ENCODE peak calls at places on chromosomes 16 and 17, in six cellular contexts. X, F, W, L, Z and S are unnamed samples.
A peak's percentile ranks its signal among the peaks of the same experiment; 100 is the strongest.

GRCh38 chr17:7239091-7240027 is at the start of gene PHF23:
- DNase-seq in X (peak; percentile 94), F (peak; percentile 97), W (peak; percentile 99), L (peak; percentile 97), Z (peak; percentile 83), S (peak; percentile 96)

GRCh38 chr17:80768936-80769335 is 222.7 kb upstream of the CHMP6 start:
- DNase-seq in X (no peak), F (no peak), W (no peak), L (no peak), Z (no peak), S (no peak)

GRCh38 chr17:43406676-43407645 is 8.2 kb downstream of the ARL4D start:
- DNase-seq in X (no peak), F (no peak), W (no peak), L (no peak), Z (no peak), S (no peak)

GRCh38 chr16:81036751-81037350 is 1.2 kb downstream of the ATMIN start:
- DNase-seq in X (no peak), F (peak; percentile 6), W (no peak), L (no peak), Z (no peak), S (no peak)

GRCh38 chr17:43351686-43352085 is 47.1 kb upstream of the ARL4D start:
- DNase-seq in X (no peak), F (no peak), W (no peak), L (no peak), Z (no peak), S (no peak)

GRCh38 chr17:70270554-70270953 is 101.2 kb downstream of the KCNJ2 start:
- DNase-seq in X (no peak), F (no peak), W (no peak), L (no peak), Z (no peak), S (no peak)

GRCh38 chr16:642189-643049 is 791 bp downstream of the MCRIP2 start:
- DNase-seq in X (peak; percentile 73), F (peak; percentile 60), W (no peak), L (no peak), Z (peak; percentile 82), S (no peak)

GRCh38 chr17:76404976-76405563 is 20.7 kb downstream of the SPHK1 start:
- DNase-seq in X (no peak), F (no peak), W (no peak), L (no peak), Z (no peak), S (no peak)

GRCh38 chr17:17724991-17725852 is 44.0 kb downstream of the RAI1 start:
- DNase-seq in X (peak; percentile 67), F (no peak), W (no peak), L (no peak), Z (no peak), S (no peak)

GRCh38 chr16:31474778-31475738 is 3.1 kb downstream of the TGFB1I1 start:
- DNase-seq in X (no peak), F (no peak), W (no peak), L (no peak), Z (no peak), S (no peak)

GRCh38 chr16:58037365-58038057 is 12.0 kb downstream of the MMP15 start:
- DNase-seq in X (no peak), F (no peak), W (no peak), L (no peak), Z (no peak), S (no peak)

GRCh38 chr16:84834403-84834772 is 14.6 kb downstream of the CRISPLD2 start:
- DNase-seq in X (no peak), F (no peak), W (no peak), L (no peak), Z (no peak), S (no peak)

GRCh38 chr16:56245197-56245596 is 53.9 kb downstream of the GNAO1 start:
- DNase-seq in X (no peak), F (no peak), W (no peak), L (no peak), Z (no peak), S (no peak)

GRCh38 chr17:1231456-1231855 is 38.8 kb upstream of the BHLHA9 start:
- DNase-seq in X (no peak), F (no peak), W (no peak), L (no peak), Z (no peak), S (no peak)

GRCh38 chr17:607341-608060 is 107.1 kb downstream of the VPS53 start:
- DNase-seq in X (no peak), F (no peak), W (no peak), L (no peak), Z (no peak), S (no peak)

GRCh38 chr16:5416013-5416412 is 318.4 kb upstream of the EEF2KMT start:
- DNase-seq in X (no peak), F (no peak), W (no peak), L (no peak), Z (no peak), S (no peak)

GRCh38 chr17:48773245-48773644 is 43.8 kb downstream of the TTLL6 start:
- DNase-seq in X (no peak), F (no peak), W (no peak), L (no peak), Z (no peak), S (no peak)

GRCh38 chr17:50028207-50029120 is 27.4 kb upstream of the ITGA3 start:
- DNase-seq in X (no peak), F (no peak), W (no peak), L (no peak), Z (no peak), S (peak; percentile 18)

GRCh38 chr16:67391424-67392300 is 1.6 kb downstream of the TPPP3 start:
- DNase-seq in X (no peak), F (no peak), W (no peak), L (no peak), Z (no peak), S (no peak)

GRCh38 chr17:2087597-2088211 is 32.8 kb downstream of the HIC1 start:
- DNase-seq in X (no peak), F (no peak), W (no peak), L (peak; percentile 79), Z (no peak), S (no peak)

GRCh38 chr16:29147710-29148425 is 163.0 kb downstream of the LAT start:
- DNase-seq in X (no peak), F (no peak), W (no peak), L (no peak), Z (no peak), S (no peak)

GRCh38 chr17:60579090-60579489 is 20.9 kb upstream of the PPM1D start:
- DNase-seq in X (no peak), F (no peak), W (no peak), L (no peak), Z (no peak), S (no peak)

GRCh38 chr16:3434373-3434772 is 8.9 kb downstream of the ZNF597 start:
- DNase-seq in X (no peak), F (no peak), W (no peak), L (no peak), Z (no peak), S (no peak)

DNA sequence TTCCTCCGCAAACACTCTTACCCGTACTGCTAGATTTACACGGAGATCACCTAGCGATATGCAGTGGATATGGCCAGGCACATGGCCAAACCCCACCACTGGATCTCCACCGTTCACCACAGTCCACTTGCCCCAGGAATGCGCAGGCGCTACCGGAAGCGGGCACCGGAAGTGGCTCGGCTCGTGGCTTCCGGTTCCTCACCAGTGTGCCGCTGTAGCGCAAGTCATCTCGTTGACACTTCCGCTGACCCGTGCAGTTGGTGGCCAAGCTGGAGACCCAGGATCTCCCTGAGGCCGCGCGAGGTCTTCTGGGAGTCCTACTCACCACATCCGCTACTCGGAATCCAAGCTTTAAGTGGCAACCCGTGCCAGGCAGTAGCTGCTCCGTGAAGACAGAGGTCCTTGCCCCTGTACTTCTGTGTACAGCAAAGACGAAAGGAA is 11.5 kb downstream of the ZNF597 start:
- DNase-seq in X (no peak), F (no peak), W (no peak), L (no peak), Z (peak; percentile 65), S (no peak)
- TF ChIP-seq ZNF274 in X (no peak), F (no peak), W (no peak), L (no peak), Z (no peak), S (no peak)

GRCh38 chr17:39667262-39668140 is 752 bp upstream of the PNMT start:
- DNase-seq in X (peak; percentile 74), F (no peak), W (no peak), L (no peak), Z (peak; percentile 92), S (no peak)
- H3K4me3 ChIP-seq in X (peak overlapping the region; percentile 34), F (peak overlapping the region; percentile 24), W (no peak overlapping the region), L (no peak overlapping the region), Z (peak overlapping the region; percentile 51), S (peak overlapping the region; percentile 29)

DNA sequence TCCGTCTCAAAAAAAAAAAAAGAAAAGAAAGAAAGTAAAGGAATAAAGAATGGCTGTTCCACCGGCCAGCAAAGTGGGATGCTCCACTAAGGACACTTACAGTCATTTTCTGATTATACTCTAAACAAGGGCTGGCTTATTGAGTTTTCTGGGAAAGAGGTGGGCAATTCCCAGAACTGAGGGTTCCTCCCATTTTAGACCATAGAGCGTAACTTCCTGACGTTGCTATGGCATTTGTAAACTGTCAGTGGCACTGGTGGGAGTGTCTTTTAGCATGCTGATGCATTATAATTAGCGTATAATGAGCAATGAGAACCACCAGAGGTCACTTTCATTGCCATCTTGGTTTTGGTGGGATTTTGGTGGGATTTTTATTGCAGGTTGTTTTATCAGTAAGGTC is 58.0 kb downstream of the PIGL start:
- DNase-seq in X (no peak), F (no peak), W (no peak), L (no peak), Z (no peak), S (no peak)
- TF ChIP-seq ZNF274 in X (no peak), F (no peak), W (no peak), L (no peak), Z (no peak), S (no peak)

GRCh38 chr17:29138184-29138955 is 41.8 kb downstream of the MYO18A start:
- DNase-seq in X (no peak), F (no peak), W (no peak), L (no peak), Z (no peak), S (no peak)
- H3K4me3 ChIP-seq in X (no peak overlapping the region), F (no peak overlapping the region), W (peak overlapping the region; percentile 19), L (peak overlapping the region; percentile 81), Z (no peak overlapping the region), S (no peak overlapping the region)